ENCODE peak calls at places on chromosomes 11 and 22, in nine cellular contexts. K is IMR-90, F is esophagus muscularis mucosa, U is H1, N is A549, E is heart left ventricle, I is K562, M is right lobe of liver, D is stomach. Z is an unnamed sample.

GRCh38 chr11:17687946-17688670 is 31.3 kb upstream of the MYOD1 start:
- DNase-seq in K (no peak), F (peak; percentile 89), U (no peak), N (no peak), E (no peak), I (no peak), M (no peak), D (no peak), Z (no peak)

GRCh38 chr22:48881326-48881980 is 946.2 kb downstream of the BRD1 start:
- DNase-seq in K (no peak), F (no peak), U (no peak), N (no peak), E (no peak), I (no peak), M (no peak), D (no peak), Z (no peak)

GRCh38 chr22:35986085-35986484 is 42.5 kb downstream of the RBFOX2 start:
- DNase-seq in K (peak; percentile 31), F (no peak), U (no peak), N (no peak), E (no peak), I (no peak), M (no peak), D (no peak), Z (no peak)

GRCh38 chr11:2943711-2944118 is 14.5 kb upstream of the PHLDA2 start:
- DNase-seq in K (no peak), F (no peak), U (no peak), N (no peak), E (no peak), I (no peak), M (no peak), D (peak; percentile 55), Z (no peak)

GRCh38 chr11:86101493-86101892 is 32.6 kb upstream of the PICALM start:
- DNase-seq in K (peak; percentile 54), F (no peak), U (no peak), N (peak; percentile 33), E (no peak), I (no peak), M (no peak), D (no peak), Z (no peak)

GRCh38 chr11:95325777-95326258 is 94.8 kb upstream of the SESN3 start:
- DNase-seq in K (no peak), F (no peak), U (no peak), N (peak; percentile 16), E (no peak), I (no peak), M (no peak), D (no peak), Z (no peak)

GRCh38 chr11:57279131-57279530 is 42.1 kb upstream of the APLNR start:
- DNase-seq in K (peak; percentile 77), F (no peak), U (no peak), N (no peak), E (no peak), I (no peak), M (no peak), D (no peak), Z (no peak)

GRCh38 chr22:48098243-48098935 is 1335.9 kb downstream of the TBC1D22A start:
- DNase-seq in K (no peak), F (no peak), U (no peak), N (no peak), E (no peak), I (no peak), M (no peak), D (no peak), Z (no peak)

GRCh38 chr11:93498099-93499040 is 44.8 kb downstream of the SMCO4 start:
- DNase-seq in K (peak; percentile 51), F (no peak), U (no peak), N (peak; percentile 6), E (no peak), I (no peak), M (no peak), D (no peak), Z (no peak)

GRCh38 chr11:103544874-103545273 is 435.6 kb downstream of the DYNC2H1 start:
- DNase-seq in K (no peak), F (peak; percentile 79), U (no peak), N (no peak), E (no peak), I (no peak), M (no peak), D (no peak), Z (no peak)

GRCh38 chr22:18110194-18110943 is at the start of gene TUBA8:
- DNase-seq in K (peak; percentile 16), F (no peak), U (peak; percentile 61), N (no peak), E (peak; percentile 77), I (no peak), M (peak; percentile 66), D (peak; percentile 75), Z (no peak)

GRCh38 chr11:80637011-80637410 is 1196.2 kb upstream of the TENM4 start:
- DNase-seq in K (no peak), F (no peak), U (no peak), N (no peak), E (no peak), I (no peak), M (no peak), D (no peak), Z (no peak)

GRCh38 chr11:118872403-118872821 is 11.3 kb upstream of the CXCR5 start:
- DNase-seq in K (no peak), F (no peak), U (no peak), N (no peak), E (no peak), I (no peak), M (no peak), D (no peak), Z (no peak)

DNA sequence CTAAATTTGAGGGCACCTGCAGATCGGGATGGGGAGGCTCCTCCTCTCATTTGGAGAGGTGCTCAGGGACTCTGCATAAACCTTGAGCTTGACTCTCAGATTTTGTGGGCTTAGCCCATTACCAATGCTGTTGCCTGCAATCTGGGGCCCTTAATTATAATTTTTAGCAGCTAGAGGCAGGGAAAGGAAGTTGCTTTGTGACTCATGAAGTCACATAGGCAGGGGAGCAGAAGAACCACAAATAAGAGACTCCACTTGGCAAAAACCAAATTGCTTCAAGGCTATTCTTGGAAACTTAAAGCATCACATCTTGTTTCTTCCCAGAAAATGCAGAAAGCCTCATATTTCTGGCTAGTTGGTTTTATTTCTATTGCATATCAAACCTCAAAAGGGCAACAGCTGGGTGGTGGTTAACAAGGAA is 46.9 kb downstream of the MICAL2 start:
- DNase-seq in K (peak; percentile 84), F (no peak), U (no peak), N (no peak), E (no peak), I (no peak), M (no peak), D (no peak), Z (no peak)
- TF ChIP-seq POLR2A in K (no peak), F (no peak), U (no peak), N (no peak), E (no peak), I (no peak), M (no peak), D (no peak), Z (no peak)

DNA sequence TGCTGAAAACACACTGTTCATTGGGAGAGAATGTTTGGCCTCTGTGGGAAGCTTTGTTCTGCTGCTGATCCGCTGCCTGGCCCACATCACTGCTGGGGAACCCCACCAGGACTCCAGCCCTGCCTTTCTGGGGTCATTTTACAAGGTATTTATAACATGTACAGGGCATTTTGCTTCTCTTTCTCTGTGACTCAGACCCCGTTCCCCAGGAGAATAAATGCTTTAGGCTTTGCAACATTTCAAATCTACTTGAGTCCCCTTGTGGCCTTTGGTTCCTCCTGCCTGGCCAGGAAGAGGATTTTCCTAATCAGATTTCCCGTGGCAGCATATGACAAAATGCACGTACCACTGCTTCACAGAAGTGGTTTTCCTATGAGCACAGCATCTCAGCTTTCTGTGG is 43.0 kb downstream of the BTG4 start:
- DNase-seq in K (peak; percentile 45), F (peak; percentile 88), U (no peak), N (no peak), E (no peak), I (no peak), M (no peak), D (no peak), Z (no peak)
- H3K27ac ChIP-seq in K (no peak overlapping the region), F (no peak overlapping the region), U (no peak overlapping the region), N (no peak overlapping the region), E (no peak overlapping the region), I (no peak overlapping the region), M (no peak overlapping the region), D (no peak overlapping the region), Z (no peak overlapping the region)

DNA sequence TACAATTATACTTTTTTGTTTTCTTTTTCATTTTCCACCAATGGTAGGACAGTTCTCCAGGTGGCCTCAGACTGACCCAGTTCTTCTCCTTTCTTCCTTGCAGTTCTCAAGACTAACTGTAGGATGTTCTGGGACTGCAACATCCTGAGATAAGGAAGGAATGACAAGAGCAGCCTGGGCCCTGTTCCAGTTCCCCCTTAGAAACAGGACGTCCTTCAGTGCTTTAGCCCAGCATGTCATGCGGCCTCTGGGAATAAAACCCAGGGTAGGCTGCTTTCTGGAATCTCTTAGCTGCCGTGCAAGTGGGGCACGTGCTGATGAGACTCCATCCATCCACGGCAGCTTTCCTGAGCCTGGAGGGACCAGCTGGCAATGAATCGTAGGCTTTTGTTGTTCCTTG is 24.0 kb upstream of the CADM1 start:
- DNase-seq in K (no peak), F (no peak), U (no peak), N (no peak), E (no peak), I (no peak), M (no peak), D (no peak), Z (no peak)
- TF ChIP-seq POLR2A in K (no peak), F (no peak), U (no peak), N (no peak), E (no peak), I (no peak), M (no peak), D (no peak), Z (no peak)

GRCh38 chr22:24409707-24410106 is 17.7 kb upstream of the ADORA2A start:
- DNase-seq in K (no peak), F (no peak), U (no peak), N (no peak), E (no peak), I (no peak), M (no peak), D (no peak), Z (no peak)

GRCh38 chr22:24407278-24407665 is 20.1 kb upstream of the ADORA2A start:
- DNase-seq in K (no peak), F (no peak), U (no peak), N (no peak), E (peak; percentile 63), I (no peak), M (peak; percentile 84), D (no peak), Z (no peak)

GRCh38 chr22:24406322-24407277 is 20.8 kb upstream of the ADORA2A start:
- DNase-seq in K (no peak), F (no peak), U (no peak), N (no peak), E (no peak), I (peak; percentile 47), M (peak; percentile 28), D (no peak), Z (no peak)

GRCh38 chr22:24408630-24409029 is 18.8 kb upstream of the ADORA2A start:
- DNase-seq in K (no peak), F (no peak), U (no peak), N (no peak), E (no peak), I (no peak), M (peak; percentile 26), D (no peak), Z (no peak)

DNA sequence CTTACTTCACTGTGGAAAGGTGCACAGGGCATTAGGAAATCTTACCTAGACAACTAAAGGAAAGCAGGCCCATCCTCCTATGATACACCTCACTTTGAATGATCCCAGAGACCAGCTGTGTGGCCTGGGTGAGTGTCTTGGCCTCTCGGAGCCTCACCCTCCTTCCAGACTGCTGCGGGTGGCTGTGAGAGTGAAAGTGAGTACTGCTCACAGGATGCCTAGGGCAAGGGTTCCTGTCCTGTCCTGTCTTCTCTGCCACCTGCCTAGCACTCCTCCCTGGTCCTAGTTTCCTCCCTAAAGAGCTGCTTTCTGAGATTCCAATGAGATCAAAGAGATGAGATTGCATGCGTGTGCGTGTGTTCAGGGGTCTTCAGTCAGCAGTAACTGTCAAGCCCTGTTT is 19.5 kb upstream of the ADORA2A start:
- DNase-seq in K (no peak), F (no peak), U (no peak), N (no peak), E (no peak), I (no peak), M (no peak), D (no peak), Z (no peak)
- H3K27ac ChIP-seq in K (no peak overlapping the region), F (no peak overlapping the region), U (no peak overlapping the region), N (no peak overlapping the region), E (no peak overlapping the region), I (no peak overlapping the region), M (peak overlapping the region; percentile 29), D (peak overlapping the region; percentile 3), Z (no peak overlapping the region)

Z was measured in esophagus squamous epithelium.